ENCODE peak calls at places on chromosomes 5 and 9, in seven cellular contexts. One of them, this sample, is unnamed.

GRCh38 chr5:14714706-14715105 is 50.2 kb downstream of the OTULIN start:
- DNase-seq in spleen: no peak
- DNase-seq in AG04450: no peak
- DNase-seq in fibroblast of lung: no peak
- DNase-seq in A549: no peak
- DNase-seq in endothelial cell of umbilical vein: no peak
- DNase-seq in aorta: no peak
- DNase-seq in this sample: no peak

GRCh38 chr5:96861044-96861443 is 15.3 kb upstream of the ERAP2 start:
- DNase-seq in spleen: no peak
- DNase-seq in AG04450: no peak
- DNase-seq in fibroblast of lung: no peak
- DNase-seq in A549: no peak
- DNase-seq in endothelial cell of umbilical vein: no peak
- DNase-seq in aorta: no peak
- DNase-seq in this sample: no peak

GRCh38 chr5:5650242-5650641 is 227.8 kb downstream of the ICE1 start:
- DNase-seq in spleen: no peak
- DNase-seq in AG04450: no peak
- DNase-seq in fibroblast of lung: no peak
- DNase-seq in A549: no peak
- DNase-seq in endothelial cell of umbilical vein: no peak
- DNase-seq in aorta: no peak
- DNase-seq in this sample: no peak

GRCh38 chr5:163855754-163856153 is 350.3 kb downstream of the MAT2B start:
- DNase-seq in spleen: no peak
- DNase-seq in AG04450: no peak
- DNase-seq in fibroblast of lung: no peak
- DNase-seq in A549: no peak
- DNase-seq in endothelial cell of umbilical vein: no peak
- DNase-seq in aorta: no peak
- DNase-seq in this sample: no peak

GRCh38 chr5:17308326-17309065 is 91.1 kb downstream of the BASP1 start:
- DNase-seq in spleen: no peak
- DNase-seq in AG04450: no peak
- DNase-seq in fibroblast of lung: no peak
- DNase-seq in A549: no peak
- DNase-seq in endothelial cell of umbilical vein: no peak
- DNase-seq in aorta: no peak
- DNase-seq in this sample: no peak

GRCh38 chr5:6435356-6435755 is 13.3 kb upstream of the UBE2QL1 start:
- DNase-seq in spleen: no peak
- DNase-seq in AG04450: no peak
- DNase-seq in fibroblast of lung: no peak
- DNase-seq in A549: peak
- DNase-seq in endothelial cell of umbilical vein: peak
- DNase-seq in aorta: no peak
- DNase-seq in this sample: no peak

GRCh38 chr5:142800776-142801494 is 30.8 kb downstream of the ARHGAP26 start:
- DNase-seq in spleen: no peak
- DNase-seq in AG04450: no peak
- DNase-seq in fibroblast of lung: no peak
- DNase-seq in A549: no peak
- DNase-seq in endothelial cell of umbilical vein: no peak
- DNase-seq in aorta: no peak
- DNase-seq in this sample: no peak

GRCh38 chr9:37156781-37157356 is 36.5 kb downstream of the ZCCHC7 start:
- DNase-seq in spleen: no peak
- DNase-seq in AG04450: no peak
- DNase-seq in fibroblast of lung: peak
- DNase-seq in A549: no peak
- DNase-seq in endothelial cell of umbilical vein: no peak
- DNase-seq in aorta: no peak
- DNase-seq in this sample: peak

GRCh38 chr5:41747291-41747690 is 122.9 kb downstream of the OXCT1 start:
- DNase-seq in spleen: no peak
- DNase-seq in AG04450: no peak
- DNase-seq in fibroblast of lung: peak
- DNase-seq in A549: no peak
- DNase-seq in endothelial cell of umbilical vein: peak
- DNase-seq in aorta: no peak
- DNase-seq in this sample: peak

GRCh38 chr9:114777841-114778240 is 28.0 kb downstream of the TNFSF15 start:
- DNase-seq in spleen: no peak
- DNase-seq in AG04450: no peak
- DNase-seq in fibroblast of lung: peak
- DNase-seq in A549: peak
- DNase-seq in endothelial cell of umbilical vein: peak
- DNase-seq in aorta: no peak
- DNase-seq in this sample: peak

GRCh38 chr5:136073714-136074113 is 44.9 kb downstream of the TGFBI start:
- DNase-seq in spleen: no peak
- DNase-seq in AG04450: no peak
- DNase-seq in fibroblast of lung: no peak
- DNase-seq in A549: no peak
- DNase-seq in endothelial cell of umbilical vein: no peak
- DNase-seq in aorta: no peak
- DNase-seq in this sample: no peak

GRCh38 chr5:137666109-137666850 is 69.6 kb downstream of the KLHL3 start:
- DNase-seq in spleen: no peak
- DNase-seq in AG04450: no peak
- DNase-seq in fibroblast of lung: peak
- DNase-seq in A549: no peak
- DNase-seq in endothelial cell of umbilical vein: peak
- DNase-seq in aorta: no peak
- DNase-seq in this sample: peak
- H3K27ac ChIP-seq in spleen: peak
- H3K27ac ChIP-seq in AG04450: no peak
- H3K27ac ChIP-seq in fibroblast of lung: no peak
- H3K27ac ChIP-seq in A549: no peak
- H3K27ac ChIP-seq in endothelial cell of umbilical vein: no peak
- H3K27ac ChIP-seq in aorta: peak
- H3K27ac ChIP-seq in this sample: no peak

GRCh38 chr9:131334568-131335105 is 45.1 kb downstream of the PLPP7 start:
- DNase-seq in spleen: peak
- DNase-seq in AG04450: peak
- DNase-seq in fibroblast of lung: peak
- DNase-seq in A549: no peak
- DNase-seq in endothelial cell of umbilical vein: peak
- DNase-seq in aorta: peak
- DNase-seq in this sample: no peak
- H3K27ac ChIP-seq in spleen: no peak
- H3K27ac ChIP-seq in AG04450: no peak
- H3K27ac ChIP-seq in fibroblast of lung: no peak
- H3K27ac ChIP-seq in A549: peak
- H3K27ac ChIP-seq in endothelial cell of umbilical vein: no peak
- H3K27ac ChIP-seq in aorta: peak
- H3K27ac ChIP-seq in this sample: no peak

DNA sequence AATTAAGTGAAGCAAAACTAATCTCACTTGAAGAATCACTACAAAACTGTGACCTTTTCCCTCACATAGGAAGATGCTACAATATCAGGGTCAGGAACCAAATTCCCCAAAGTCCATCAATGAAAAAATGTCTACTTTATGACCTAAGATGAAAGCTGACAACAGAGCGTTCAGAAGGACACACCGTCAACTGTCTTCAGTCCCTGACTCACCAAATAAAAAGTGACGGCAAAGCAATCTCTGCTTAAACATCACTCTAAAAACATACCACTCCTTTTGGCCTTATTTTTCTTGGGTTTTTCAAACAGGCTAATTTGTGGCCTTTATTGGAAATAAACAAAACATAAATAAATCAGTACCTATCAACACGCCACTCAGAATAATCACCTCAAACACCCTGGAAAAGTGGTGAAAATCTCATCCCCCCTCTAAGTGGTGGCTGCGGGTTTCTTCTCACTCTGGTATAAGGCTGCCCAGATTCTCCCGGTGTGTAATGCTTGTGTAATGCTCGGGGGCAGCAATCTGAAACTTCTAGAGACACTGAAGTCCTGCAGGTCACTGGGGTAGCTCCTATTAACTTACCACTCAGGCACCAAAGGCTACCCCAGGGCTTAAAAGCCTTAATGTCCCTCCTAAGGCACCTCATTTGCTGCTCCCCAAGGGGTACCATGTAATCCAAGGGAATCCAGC is 29.5 kb downstream of the SEMA4D start:
- DNase-seq in spleen: no peak
- DNase-seq in AG04450: no peak
- DNase-seq in fibroblast of lung: no peak
- DNase-seq in A549: no peak
- DNase-seq in endothelial cell of umbilical vein: no peak
- DNase-seq in aorta: no peak
- DNase-seq in this sample: no peak
- H3K27ac ChIP-seq in spleen: peak
- H3K27ac ChIP-seq in AG04450: no peak
- H3K27ac ChIP-seq in fibroblast of lung: no peak
- H3K27ac ChIP-seq in A549: no peak
- H3K27ac ChIP-seq in endothelial cell of umbilical vein: no peak
- H3K27ac ChIP-seq in aorta: no peak
- H3K27ac ChIP-seq in this sample: no peak

DNA sequence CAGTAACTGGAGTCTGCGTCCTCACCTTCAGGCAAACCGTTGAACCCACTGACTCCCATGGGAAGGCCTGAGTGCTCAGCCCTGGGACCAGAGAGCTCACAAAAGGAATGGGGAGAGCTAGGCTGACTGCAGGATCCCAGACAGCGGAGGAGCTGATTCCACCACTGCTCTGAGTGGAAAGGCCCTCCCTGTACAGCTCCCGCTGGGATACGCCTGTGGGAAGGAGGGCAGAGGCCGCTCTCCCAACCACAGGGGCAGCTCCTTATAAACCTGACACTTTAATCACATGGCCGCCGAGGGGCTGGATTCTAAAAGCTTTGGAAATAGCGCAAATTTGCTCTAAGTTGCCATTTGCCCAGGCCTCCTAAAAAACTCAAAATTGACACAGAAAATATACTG is 37.1 kb downstream of the DBH start:
- DNase-seq in spleen: no peak
- DNase-seq in AG04450: no peak
- DNase-seq in fibroblast of lung: no peak
- DNase-seq in A549: no peak
- DNase-seq in endothelial cell of umbilical vein: no peak
- DNase-seq in aorta: no peak
- DNase-seq in this sample: peak
- H3K27ac ChIP-seq in spleen: no peak
- H3K27ac ChIP-seq in AG04450: no peak
- H3K27ac ChIP-seq in fibroblast of lung: no peak
- H3K27ac ChIP-seq in A549: no peak
- H3K27ac ChIP-seq in endothelial cell of umbilical vein: no peak
- H3K27ac ChIP-seq in aorta: no peak
- H3K27ac ChIP-seq in this sample: no peak

DNA sequence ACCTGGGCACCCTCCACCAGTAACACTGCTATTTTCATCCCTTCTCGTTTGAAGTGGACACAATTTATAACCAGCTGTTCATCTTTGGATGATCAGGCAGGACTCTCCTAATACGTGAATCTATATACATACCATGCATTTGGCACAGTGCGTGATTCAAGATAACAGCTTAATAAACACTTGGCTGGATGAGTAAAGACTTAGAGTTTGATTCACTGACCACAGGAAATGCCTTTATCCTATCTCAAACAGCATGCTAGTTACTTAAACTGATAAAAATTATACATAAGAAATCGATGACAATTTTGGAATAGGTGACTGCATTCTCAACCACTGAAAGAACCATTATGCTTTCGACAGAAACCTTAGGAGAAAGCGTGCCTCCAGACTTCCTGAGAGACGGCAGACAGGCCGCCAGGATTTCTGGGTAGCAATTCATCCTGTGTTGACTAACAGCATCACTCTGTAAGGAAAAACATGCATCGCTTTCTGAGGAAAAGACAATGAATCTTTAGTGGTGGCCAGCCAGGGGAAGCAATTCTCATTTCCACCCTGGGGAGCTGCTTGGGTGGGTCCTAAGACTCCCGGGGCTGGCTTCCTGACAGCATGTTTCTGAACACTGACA is 9.7 kb downstream of the MRPL36 start:
- DNase-seq in spleen: no peak
- DNase-seq in AG04450: peak
- DNase-seq in fibroblast of lung: peak
- DNase-seq in A549: no peak
- DNase-seq in endothelial cell of umbilical vein: peak
- DNase-seq in aorta: peak
- DNase-seq in this sample: peak
- H3K27ac ChIP-seq in spleen: no peak
- H3K27ac ChIP-seq in AG04450: peak
- H3K27ac ChIP-seq in fibroblast of lung: peak
- H3K27ac ChIP-seq in A549: no peak
- H3K27ac ChIP-seq in endothelial cell of umbilical vein: peak
- H3K27ac ChIP-seq in aorta: no peak
- H3K27ac ChIP-seq in this sample: peak

GRCh38 chr5:34499001-34499734 is 157.0 kb upstream of the RAI14 start:
- DNase-seq in spleen: no peak
- DNase-seq in AG04450: no peak
- DNase-seq in fibroblast of lung: peak
- DNase-seq in A549: peak
- DNase-seq in endothelial cell of umbilical vein: peak
- DNase-seq in aorta: no peak
- DNase-seq in this sample: peak
- H3K27ac ChIP-seq in spleen: peak
- H3K27ac ChIP-seq in AG04450: peak
- H3K27ac ChIP-seq in fibroblast of lung: peak
- H3K27ac ChIP-seq in A549: peak
- H3K27ac ChIP-seq in endothelial cell of umbilical vein: peak
- H3K27ac ChIP-seq in aorta: peak
- H3K27ac ChIP-seq in this sample: peak